ENCODE peak calls at places on chromosomes 12 and 14, in four cellular contexts. One of them, this sample, is unnamed.

GRCh38 chr12:113208041-113208934 is 13.0 kb upstream of the TPCN1 start:
- DNase-seq in K562: no peak
- DNase-seq in HCT116: no peak
- DNase-seq in GM12878: peak
- DNase-seq in this sample: no peak

GRCh38 chr12:96289067-96289466 is 94.9 kb downstream of the ELK3 start:
- DNase-seq in K562: no peak
- DNase-seq in HCT116: no peak
- DNase-seq in GM12878: no peak
- DNase-seq in this sample: no peak

GRCh38 chr12:127401005-127401404 is 866.0 kb upstream of the TMEM132C start:
- DNase-seq in K562: no peak
- DNase-seq in HCT116: no peak
- DNase-seq in GM12878: no peak
- DNase-seq in this sample: no peak

GRCh38 chr12:5034605-5035004 is 9.1 kb upstream of the KCNA5 start:
- DNase-seq in K562: no peak
- DNase-seq in HCT116: no peak
- DNase-seq in GM12878: no peak
- DNase-seq in this sample: no peak

GRCh38 chr14:102279688-102280348 is 25.1 kb downstream of the MOK start:
- DNase-seq in K562: no peak
- DNase-seq in HCT116: peak
- DNase-seq in GM12878: no peak
- DNase-seq in this sample: no peak

GRCh38 chr12:30661210-30661609 is 34.5 kb downstream of the IPO8 start:
- DNase-seq in K562: no peak
- DNase-seq in HCT116: no peak
- DNase-seq in GM12878: no peak
- DNase-seq in this sample: no peak

GRCh38 chr14:90489916-90490726 is 93.3 kb downstream of the CALM1 start:
- DNase-seq in K562: peak
- DNase-seq in HCT116: no peak
- DNase-seq in GM12878: no peak
- DNase-seq in this sample: no peak

GRCh38 chr14:101167428-101167827 is 263.9 kb upstream of the RTL1 start:
- DNase-seq in K562: no peak
- DNase-seq in HCT116: peak
- DNase-seq in GM12878: no peak
- DNase-seq in this sample: no peak

GRCh38 chr14:53551862-53552261 is 398.7 kb upstream of the DDHD1 start:
- DNase-seq in K562: no peak
- DNase-seq in HCT116: no peak
- DNase-seq in GM12878: no peak
- DNase-seq in this sample: no peak

GRCh38 chr14:56891226-56891625 is 80.9 kb upstream of the OTX2 start:
- DNase-seq in K562: no peak
- DNase-seq in HCT116: no peak
- DNase-seq in GM12878: no peak
- DNase-seq in this sample: no peak

GRCh38 chr12:14638066-14638465 is 58.3 kb downstream of the GUCY2C start:
- DNase-seq in K562: no peak
- DNase-seq in HCT116: no peak
- DNase-seq in GM12878: no peak
- DNase-seq in this sample: no peak

GRCh38 chr12:83843531-83843930 is 1069.1 kb downstream of the SLC6A15 start:
- DNase-seq in K562: no peak
- DNase-seq in HCT116: no peak
- DNase-seq in GM12878: no peak
- DNase-seq in this sample: no peak

GRCh38 chr14:92744198-92744597 is 4.2 kb downstream of the LGMN start:
- DNase-seq in K562: no peak
- DNase-seq in HCT116: no peak
- DNase-seq in GM12878: no peak
- DNase-seq in this sample: no peak

GRCh38 chr14:91964724-91965123 is 17.2 kb upstream of the FBLN5 start:
- DNase-seq in K562: no peak
- DNase-seq in HCT116: no peak
- DNase-seq in GM12878: no peak
- DNase-seq in this sample: no peak

GRCh38 chr12:57491393-57492280 is 3.8 kb downstream of the MARS1 start:
- DNase-seq in K562: no peak
- DNase-seq in HCT116: no peak
- DNase-seq in GM12878: no peak
- DNase-seq in this sample: no peak

GRCh38 chr14:58100735-58101368 is 51.2 kb downstream of the ARMH4 start:
- DNase-seq in K562: no peak
- DNase-seq in HCT116: no peak
- DNase-seq in GM12878: no peak
- DNase-seq in this sample: no peak

GRCh38 chr12:108722992-108723766 is 8.1 kb downstream of the CORO1C start:
- DNase-seq in K562: no peak
- DNase-seq in HCT116: no peak
- DNase-seq in GM12878: no peak
- DNase-seq in this sample: no peak

GRCh38 chr12:96255077-96255476 is 60.9 kb downstream of the ELK3 start:
- DNase-seq in K562: no peak
- DNase-seq in HCT116: no peak
- DNase-seq in GM12878: no peak
- DNase-seq in this sample: peak

GRCh38 chr14:85241022-85241880 is 288.7 kb upstream of the FLRT2 start:
- DNase-seq in K562: no peak
- DNase-seq in HCT116: no peak
- DNase-seq in GM12878: no peak
- DNase-seq in this sample: no peak

GRCh38 chr14:75979071-75979571 is 2.7 kb downstream of the TGFB3 start:
- DNase-seq in K562: peak
- DNase-seq in HCT116: no peak
- DNase-seq in GM12878: no peak
- DNase-seq in this sample: no peak

GRCh38 chr14:51666070-51666469 is 14.4 kb downstream of the FRMD6 start:
- DNase-seq in K562: no peak
- DNase-seq in HCT116: no peak
- DNase-seq in GM12878: no peak
- DNase-seq in this sample: no peak

GRCh38 chr12:21819236-21819635 is 44.7 kb upstream of the KCNJ8 start:
- DNase-seq in K562: no peak
- DNase-seq in HCT116: no peak
- DNase-seq in GM12878: no peak
- DNase-seq in this sample: no peak

DNA sequence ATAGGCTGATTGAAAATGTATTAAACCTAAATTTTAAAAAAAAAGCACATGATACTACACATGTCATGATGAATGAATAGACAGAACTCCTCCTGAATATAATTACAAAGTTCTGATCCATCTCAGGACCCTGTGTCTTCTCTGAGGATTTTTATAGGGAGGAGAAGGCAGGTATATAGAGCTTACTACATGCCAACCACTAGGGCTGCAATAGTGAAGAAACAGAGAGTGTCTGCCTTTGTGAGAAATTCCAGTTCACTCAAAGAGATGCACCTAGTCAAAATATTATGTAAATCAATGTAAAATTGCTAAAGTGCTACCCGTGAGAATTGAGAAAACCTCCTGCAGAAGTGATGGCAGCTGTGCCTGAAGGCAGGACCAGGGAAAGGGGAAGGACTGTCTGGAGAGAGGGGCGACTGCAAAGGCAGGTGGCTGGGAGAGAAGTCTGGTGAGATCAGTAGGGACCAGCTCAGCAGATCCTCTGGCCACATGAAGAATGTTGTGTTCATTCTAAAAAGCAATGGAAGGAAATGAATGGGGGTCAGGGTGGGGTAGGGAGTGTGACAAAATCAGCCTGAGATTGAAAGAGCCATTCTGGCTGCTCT is 15.1 kb downstream of the ABHD4 start:
- DNase-seq in K562: no peak
- DNase-seq in HCT116: no peak
- DNase-seq in GM12878: no peak
- DNase-seq in this sample: no peak
- TF ChIP-seq CTCF in K562: no peak
- TF ChIP-seq CTCF in HCT116: peak
- TF ChIP-seq CTCF in GM12878: no peak
- TF ChIP-seq CTCF in this sample: no peak

DNA sequence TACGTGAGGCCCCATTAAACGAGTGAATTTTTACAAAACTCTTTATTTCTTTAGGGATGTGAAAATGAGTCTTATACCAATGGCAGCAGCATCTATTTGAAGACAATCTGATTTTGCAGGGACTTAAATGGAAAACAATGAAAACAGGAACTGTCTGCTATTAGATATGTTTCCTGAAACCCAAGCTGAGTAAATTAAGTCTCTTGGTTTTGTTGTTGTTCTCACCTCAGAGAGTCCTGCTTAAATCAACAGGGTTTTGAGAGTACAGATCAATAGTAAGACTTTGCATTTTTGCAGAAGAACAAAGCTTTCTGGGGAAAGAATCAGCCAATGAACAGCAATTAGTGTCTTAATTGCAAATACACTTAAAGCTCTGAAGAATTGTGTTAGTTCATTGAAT is 39.1 kb upstream of the LGR5 start:
- DNase-seq in K562: no peak
- DNase-seq in HCT116: no peak
- DNase-seq in GM12878: no peak
- DNase-seq in this sample: no peak
- TF ChIP-seq EGR1 in K562: no peak
- TF ChIP-seq EGR1 in HCT116: no peak
- TF ChIP-seq EGR1 in GM12878: no peak
- TF ChIP-seq EGR1 in this sample: no peak

DNA sequence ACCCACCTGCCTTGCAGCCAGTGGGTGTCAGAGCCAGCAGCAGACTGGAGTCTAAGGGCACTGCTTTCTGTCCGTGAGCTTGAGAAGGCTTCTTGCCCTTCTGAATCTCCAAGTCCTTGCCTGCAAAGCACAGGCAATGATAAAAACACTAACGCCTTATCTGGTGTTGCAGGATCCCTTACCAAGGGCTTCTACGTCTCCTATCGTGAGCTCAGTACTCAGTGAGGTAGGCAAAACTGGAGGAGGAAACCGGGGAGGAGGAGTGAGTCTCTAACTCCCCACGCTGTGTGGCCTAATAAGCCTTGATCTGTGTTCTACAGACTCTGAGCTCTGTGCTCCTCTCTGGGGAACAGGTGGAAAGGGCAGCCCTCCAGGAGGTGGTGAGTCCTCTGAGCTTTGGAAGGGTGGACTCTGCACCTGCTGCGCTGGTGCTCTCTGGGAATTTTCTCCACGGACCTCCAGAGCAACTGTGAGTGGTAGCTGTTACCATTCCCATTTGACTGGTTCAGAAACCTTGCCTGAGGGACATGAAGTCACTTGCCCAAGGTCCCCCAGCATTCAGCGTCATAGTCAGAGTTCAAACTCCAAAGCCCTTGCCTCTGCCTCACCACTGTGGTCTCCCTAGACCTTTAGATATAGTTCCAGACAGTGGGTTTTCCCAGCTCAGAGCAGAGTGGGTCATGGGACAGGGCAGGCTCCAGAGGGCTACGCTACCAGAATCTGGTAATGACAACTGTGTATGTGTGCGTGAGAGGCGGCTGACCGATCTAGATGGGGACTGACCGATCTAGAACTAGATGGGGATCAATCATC is 7.0 kb upstream of the MARK3 start:
- DNase-seq in K562: peak
- DNase-seq in HCT116: no peak
- DNase-seq in GM12878: no peak
- DNase-seq in this sample: no peak
- TF ChIP-seq CEBPB in K562: no peak
- TF ChIP-seq CEBPB in HCT116: no peak
- TF ChIP-seq CEBPB in GM12878: no peak
- TF ChIP-seq CEBPB in this sample: no peak

GRCh38 chr12:74903522-74903921 is 306.1 kb downstream of the KCNC2 start:
- DNase-seq in K562: no peak
- DNase-seq in HCT116: peak
- DNase-seq in GM12878: no peak
- DNase-seq in this sample: peak
- TF ChIP-seq CTCF in K562: no peak
- TF ChIP-seq CTCF in HCT116: peak
- TF ChIP-seq CTCF in GM12878: peak
- TF ChIP-seq CTCF in this sample: no peak

GRCh38 chr12:3559601-3560294 is 68.7 kb downstream of the PRMT8 start:
- DNase-seq in K562: no peak
- DNase-seq in HCT116: no peak
- DNase-seq in GM12878: no peak
- DNase-seq in this sample: no peak
- TF ChIP-seq EGR1 in K562: no peak
- TF ChIP-seq EGR1 in HCT116: no peak
- TF ChIP-seq EGR1 in GM12878: no peak
- TF ChIP-seq EGR1 in this sample: no peak

GRCh38 chr12:76219806-76220205 is 128.4 kb downstream of the BBS10 start:
- DNase-seq in K562: no peak
- DNase-seq in HCT116: no peak
- DNase-seq in GM12878: no peak
- DNase-seq in this sample: no peak
- TF ChIP-seq CEBPB in K562: no peak
- TF ChIP-seq CEBPB in HCT116: no peak
- TF ChIP-seq CEBPB in GM12878: no peak
- TF ChIP-seq CEBPB in this sample: no peak

DNA sequence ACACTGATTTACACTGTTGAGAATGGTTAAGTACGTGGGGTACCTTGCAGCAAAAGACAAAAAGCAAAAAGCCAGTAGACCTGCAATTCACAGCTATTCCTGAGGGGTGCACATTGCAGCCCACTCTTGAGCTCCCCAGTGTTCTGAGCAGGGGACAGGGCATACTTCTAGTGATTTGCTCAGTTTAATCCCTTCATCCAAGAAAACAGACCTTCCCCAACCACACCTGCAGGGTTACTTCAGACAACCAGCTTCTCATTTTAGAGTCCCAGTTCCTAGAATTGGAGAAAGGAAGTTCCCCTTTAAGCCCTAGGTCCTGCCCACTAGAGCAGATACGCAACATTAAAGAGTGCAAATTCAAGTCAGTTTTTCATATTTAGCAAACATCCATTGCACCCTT is 3.6 kb upstream of the WSB2 start:
- DNase-seq in K562: no peak
- DNase-seq in HCT116: no peak
- DNase-seq in GM12878: no peak
- DNase-seq in this sample: no peak
- TF ChIP-seq CTCF in K562: peak
- TF ChIP-seq CTCF in HCT116: peak
- TF ChIP-seq CTCF in GM12878: peak
- TF ChIP-seq CTCF in this sample: peak

GRCh38 chr12:75478395-75478794 is 2.2 kb upstream of the GLIPR1 start:
- DNase-seq in K562: no peak
- DNase-seq in HCT116: no peak
- DNase-seq in GM12878: peak
- DNase-seq in this sample: no peak
- TF ChIP-seq EGR1 in K562: no peak
- TF ChIP-seq EGR1 in HCT116: no peak
- TF ChIP-seq EGR1 in GM12878: no peak
- TF ChIP-seq EGR1 in this sample: no peak

GRCh38 chr12:44357476-44357875 is 518.6 kb downstream of the NELL2 start:
- DNase-seq in K562: no peak
- DNase-seq in HCT116: no peak
- DNase-seq in GM12878: no peak
- DNase-seq in this sample: no peak
- TF ChIP-seq CEBPB in K562: no peak
- TF ChIP-seq CEBPB in HCT116: no peak
- TF ChIP-seq CEBPB in GM12878: no peak
- TF ChIP-seq CEBPB in this sample: no peak

GRCh38 chr14:35897616-35898111 is 71.5 kb downstream of the BRMS1L start:
- DNase-seq in K562: no peak
- DNase-seq in HCT116: no peak
- DNase-seq in GM12878: no peak
- DNase-seq in this sample: no peak
- TF ChIP-seq CTCF in K562: no peak
- TF ChIP-seq CTCF in HCT116: no peak
- TF ChIP-seq CTCF in GM12878: no peak
- TF ChIP-seq CTCF in this sample: no peak

This sample was measured in H1.